ENCODE peak calls at places on chromosomes 12 and 14, in five cellular contexts. V is CD8-positive, alpha-beta memory T cell; C is stomach; X is CD8-positive, alpha-beta T cell; T is left lung. Q is an unnamed sample. For H3K4me1 and H3K36me3, the result is how much of the 10 kb centered on the place peaks cover.

GRCh38 chr12:21849878-21850277 is 75.4 kb upstream of the KCNJ8 start:
- DNase-seq in X (no peak), C (no peak), T (no peak), V (no peak), Q (no peak)

GRCh38 chr12:63420206-63420644 is 248.1 kb downstream of the DPY19L2 start:
- DNase-seq in X (no peak), V (peak), C (peak), T (no peak), Q (no peak)

GRCh38 chr14:72129283-72129682 is 197.1 kb downstream of the RGS6 start:
- DNase-seq in T (no peak), C (peak), V (no peak), X (no peak), Q (no peak)

GRCh38 chr14:60061371-60061770 is 30.4 kb upstream of the PCNX4 start:
- DNase-seq in T (no peak), V (no peak), X (no peak), C (no peak), Q (no peak)

GRCh38 chr14:73339846-73340565 is 102.7 kb downstream of the PAPLN start:
- DNase-seq in V (no peak), T (no peak), C (no peak), X (no peak), Q (no peak)

GRCh38 chr12:8081228-8081920 is 700 bp upstream of the NECAP1 start:
- DNase-seq in T (no peak), V (peak), X (no peak), C (no peak), Q (no peak)

GRCh38 chr12:89225401-89225800 is 126.9 kb downstream of the DUSP6 start:
- DNase-seq in C (no peak), V (peak), X (peak), T (no peak), Q (no peak)

GRCh38 chr12:14216405-14217294 is 148.8 kb upstream of the ATF7IP start:
- DNase-seq in C (no peak), V (no peak), T (no peak), X (no peak), Q (no peak)

GRCh38 chr12:85733441-85733840 is 102.8 kb downstream of the RASSF9 start:
- DNase-seq in T (no peak), C (no peak), X (no peak), V (no peak), Q (no peak)

GRCh38 chr14:32938719-32939253 is at the start of gene NPAS3:
- DNase-seq in T (peak), X (no peak), V (no peak), C (no peak), Q (no peak)

GRCh38 chr12:28550757-28551381 is 360.6 kb downstream of the CCDC91 start:
- DNase-seq in X (no peak), V (no peak), C (no peak), T (no peak), Q (no peak)

GRCh38 chr14:39212034-39212433 is 21.7 kb upstream of the MIA2 start:
- DNase-seq in T (no peak), V (no peak), X (no peak), C (no peak), Q (no peak)

GRCh38 chr14:103284574-103285467 is 49.2 kb upstream of the EIF5 start:
- DNase-seq in C (no peak), V (no peak), T (no peak), X (no peak), Q (no peak)

GRCh38 chr12:46153267-46153872 is 115.5 kb downstream of the SLC38A1 start:
- DNase-seq in V (peak), C (no peak), T (no peak), X (no peak), Q (no peak)

GRCh38 chr14:31270196-31270772 is 62.7 kb upstream of the HECTD1 start:
- DNase-seq in X (no peak), T (no peak), C (no peak), V (no peak), Q (no peak)

GRCh38 chr14:104405566-104406226 is 173.9 kb upstream of the C14orf180 start:
- DNase-seq in X (no peak), T (peak), C (no peak), V (no peak), Q (no peak)

GRCh38 chr12:132530451-132530850 is 40.5 kb downstream of the FBRSL1 start:
- DNase-seq in V (no peak), C (no peak), X (no peak), T (no peak), Q (no peak)

DNA sequence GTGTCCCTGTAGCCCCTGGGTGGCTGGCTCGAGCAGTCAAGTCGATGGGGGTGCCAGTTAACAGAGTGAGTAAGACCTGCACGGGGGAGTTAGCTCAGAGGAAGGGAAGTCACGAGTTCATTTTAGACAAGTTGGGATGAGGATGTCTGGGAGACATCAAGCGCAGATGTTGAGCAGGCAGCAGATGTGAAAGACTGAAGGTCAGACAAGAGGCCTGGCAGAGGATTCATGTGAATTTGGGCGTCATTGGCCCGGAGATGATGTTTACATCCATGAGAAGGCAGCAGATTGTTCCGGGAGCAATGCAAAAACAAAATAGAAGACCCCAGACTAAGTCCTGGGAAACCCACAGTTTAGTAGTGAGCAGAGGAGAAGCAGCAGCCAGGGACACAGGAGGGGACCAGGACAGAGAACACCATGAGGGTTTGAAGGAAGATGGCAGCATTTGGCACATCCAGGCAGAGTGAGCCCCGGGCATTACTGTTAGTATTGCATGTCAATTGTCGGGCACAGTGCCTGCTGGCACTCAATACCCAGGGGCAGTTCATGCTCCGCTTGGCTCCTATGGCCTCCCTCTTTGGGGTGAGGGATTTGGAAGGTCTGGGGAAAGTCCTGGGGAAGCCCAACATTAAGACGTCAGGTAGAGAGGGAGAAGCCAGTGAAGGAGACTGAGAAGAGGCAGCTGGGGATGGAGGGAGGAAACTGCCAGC is 15.1 kb downstream of the LTBP2 start:
- DNase-seq in X (no peak), V (no peak), C (no peak), T (peak), Q (no peak)
- H3K27ac ChIP-seq in X (no peak), V (no peak), C (peak), T (peak), Q (peak)

GRCh38 chr12:122407208-122407607 is 15.3 kb downstream of the CLIP1 start:
- DNase-seq in C (no peak), X (no peak), T (no peak), V (no peak), Q (no peak)
- H3K4me1 ChIP-seq in C (half or more), X (under half), T (under half), V (under half), Q (under half)

GRCh38 chr14:50804181-50804721 is 26.7 kb downstream of the NIN start:
- DNase-seq in X (no peak), C (no peak), V (no peak), T (no peak), Q (no peak)
- H3K36me3 ChIP-seq in X (under half), C (under half), V (under half), T (under half), Q (under half)

DNA sequence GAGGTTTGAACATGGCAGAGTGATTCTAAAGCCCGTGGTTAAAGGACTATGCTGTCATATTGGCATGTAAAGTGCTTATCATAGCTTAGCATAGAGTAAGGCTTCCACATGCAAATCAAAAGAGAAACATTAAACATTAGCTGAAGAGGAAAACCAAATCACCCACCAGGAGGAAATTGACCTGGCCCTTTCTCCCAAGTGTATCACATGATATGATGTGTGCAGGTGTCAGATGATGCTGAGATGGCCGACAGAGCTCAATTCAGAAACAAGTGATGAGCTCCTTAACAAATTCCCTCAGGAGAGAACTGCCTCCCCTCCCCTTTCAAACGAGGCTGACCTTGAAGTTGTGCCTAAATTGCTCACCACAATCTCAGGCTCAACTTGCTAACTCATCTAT is 217.1 kb upstream of the BTG1 start:
- DNase-seq in T (no peak), V (peak), X (no peak), C (no peak), Q (no peak)
- H3K27ac ChIP-seq in T (no peak), V (peak), X (peak), C (peak), Q (no peak)

GRCh38 chr14:91286530-91286937 is 42.0 kb upstream of the GPR68 start:
- DNase-seq in C (peak), X (peak), T (no peak), V (peak), Q (peak)

GRCh38 chr14:91284791-91285548 is 40.5 kb upstream of the GPR68 start:
- DNase-seq in T (no peak), X (no peak), C (no peak), V (no peak), Q (no peak)

GRCh38 chr14:91282954-91283645 is 38.6 kb upstream of the GPR68 start:
- DNase-seq in V (no peak), C (no peak), X (no peak), T (no peak), Q (no peak)

GRCh38 chr14:91283666-91284065 is 39.2 kb upstream of the GPR68 start:
- DNase-seq in C (no peak), T (no peak), V (no peak), X (no peak), Q (no peak)

DNA sequence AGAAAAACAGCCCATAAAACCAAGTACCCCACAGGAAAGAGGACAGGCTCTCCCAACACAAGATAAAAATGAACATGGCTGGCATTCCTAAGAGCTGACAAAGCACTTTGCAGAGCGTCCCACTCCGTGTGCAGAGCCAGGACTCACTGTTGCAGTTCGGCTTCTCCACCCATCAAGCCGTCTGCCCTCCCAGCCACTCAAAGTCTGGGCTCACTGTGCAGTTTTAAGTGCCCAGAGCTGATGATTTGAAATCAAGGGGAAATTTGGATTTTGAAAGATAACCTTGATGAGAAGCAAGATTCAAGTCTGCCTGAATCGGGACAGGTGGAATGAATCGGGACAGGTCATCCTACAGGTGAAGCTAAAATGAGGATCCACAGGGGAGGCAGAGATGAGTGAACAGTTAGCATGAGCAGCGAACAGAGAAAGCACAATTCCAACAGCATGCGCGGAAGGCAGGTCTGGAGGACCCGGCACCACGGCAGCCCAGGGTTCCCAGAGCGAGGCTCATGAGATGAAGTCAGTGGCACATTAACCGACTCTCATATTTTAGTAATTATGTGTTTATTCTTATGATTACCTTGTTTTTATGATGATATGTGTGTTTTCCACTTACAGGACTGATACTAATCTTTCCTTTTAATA is 39.8 kb upstream of the GPR68 start:
- DNase-seq in V (no peak), X (no peak), C (no peak), T (no peak), Q (no peak)
- H3K4me1 ChIP-seq in V (under half), X (under half), C (under half), T (under half), Q (under half)